ENCODE peak calls at places on chromosomes 11 and 22, in nine cellular contexts. F, H, G, K, Y, S, B, W and I are unnamed samples.

GRCh38 chr22:28505416-28506156 is 174.1 kb downstream of the TTC28 start:
- DNase-seq in B (no peak), F (no peak), K (no peak), G (no peak), S (no peak), W (no peak), H (no peak), Y (peak), I (no peak)

GRCh38 chr22:30305906-30306628 is 16.8 kb upstream of the CASTOR1 start:
- DNase-seq in Y (no peak), K (no peak), F (no peak), W (no peak), G (no peak), H (no peak), B (no peak), S (no peak), I (peak)

GRCh38 chr22:36027960-36028645 is 521 bp downstream of the RBFOX2 start:
- DNase-seq in H (peak), G (no peak), F (no peak), W (peak), S (peak), B (peak), K (no peak), Y (peak), I (no peak)

GRCh38 chr11:102237096-102237735 is 80.1 kb upstream of the BIRC3 start:
- DNase-seq in H (no peak), S (no peak), W (no peak), K (no peak), B (peak), F (no peak), Y (peak), G (no peak), I (no peak)

GRCh38 chr11:12397953-12398352 is 20.6 kb downstream of the PARVA start:
- DNase-seq in G (no peak), F (no peak), W (peak), S (no peak), Y (no peak), B (peak), H (no peak), K (peak), I (peak)

GRCh38 chr11:126615819-126616218 is 260.3 kb downstream of the ST3GAL4 start:
- DNase-seq in G (no peak), K (no peak), Y (no peak), S (no peak), H (no peak), F (no peak), W (no peak), B (no peak), I (no peak)

GRCh38 chr11:111745719-111746504 is 20.3 kb downstream of the PPP2R1B start:
- DNase-seq in S (no peak), Y (no peak), G (no peak), H (no peak), W (no peak), K (no peak), F (no peak), B (peak), I (no peak)

GRCh38 chr11:126943319-126943718 is 57.3 kb downstream of the KIRREL3 start:
- DNase-seq in W (no peak), F (no peak), S (no peak), B (no peak), Y (no peak), H (no peak), K (no peak), G (no peak), I (no peak)

GRCh38 chr11:118434123-118434552 is 2.2 kb upstream of the KMT2A start:
- DNase-seq in G (no peak), K (no peak), B (no peak), H (no peak), W (no peak), Y (no peak), S (no peak), F (no peak), I (peak)

GRCh38 chr11:104041792-104042191 is 5.4 kb downstream of the DDI1 start:
- DNase-seq in W (no peak), H (no peak), Y (no peak), S (no peak), G (no peak), B (no peak), K (no peak), F (no peak), I (no peak)

GRCh38 chr11:122264121-122264520 is 148.1 kb upstream of the BLID start:
- DNase-seq in F (no peak), B (no peak), Y (no peak), H (no peak), S (no peak), W (no peak), K (no peak), G (no peak), I (no peak)

GRCh38 chr22:35894937-35895708 is 133.5 kb downstream of the RBFOX2 start:
- DNase-seq in W (no peak), Y (peak), B (peak), K (no peak), G (no peak), S (no peak), H (no peak), F (no peak), I (peak)

GRCh38 chr11:62694455-62695167 is 5.3 kb upstream of the LRRN4CL start:
- DNase-seq in K (peak), H (peak), S (peak), G (peak), B (peak), Y (peak), F (peak), W (peak), I (peak)

GRCh38 chr11:46690702-46691101 is 9.7 kb downstream of the ARHGAP1 start:
- DNase-seq in F (no peak), Y (no peak), S (no peak), K (no peak), H (no peak), B (no peak), G (no peak), W (no peak), I (no peak)

GRCh38 chr11:78160557-78160956 is 21.1 kb upstream of the ALG8 start:
- DNase-seq in G (no peak), F (no peak), K (no peak), Y (no peak), H (no peak), B (no peak), S (no peak), W (no peak), I (no peak)

GRCh38 chr11:20025331-20025840 is 134.9 kb downstream of the DBX1 start:
- DNase-seq in S (no peak), Y (peak), K (no peak), W (no peak), F (no peak), B (no peak), H (no peak), G (no peak), I (no peak)

GRCh38 chr11:84675631-84676030 is 951.5 kb downstream of the DLG2 start:
- DNase-seq in S (no peak), H (no peak), Y (no peak), K (no peak), G (no peak), F (no peak), W (no peak), B (no peak), I (no peak)

GRCh38 chr11:30147293-30147692 is 83.5 kb upstream of the FSHB start:
- DNase-seq in K (no peak), W (no peak), G (no peak), H (no peak), F (no peak), B (no peak), Y (no peak), S (no peak), I (no peak)

GRCh38 chr22:47102648-47103047 is 340.2 kb downstream of the TBC1D22A start:
- DNase-seq in B (peak), Y (no peak), F (no peak), H (peak), S (peak), G (no peak), K (no peak), W (no peak), I (no peak)

GRCh38 chr11:113664069-113664980 is 41.8 kb downstream of the TMPRSS5 start:
- DNase-seq in Y (no peak), H (no peak), S (no peak), W (no peak), G (no peak), F (no peak), B (peak), K (no peak), I (peak)

GRCh38 chr11:120229451-120230424 is 10.2 kb upstream of the POU2F3 start:
- DNase-seq in W (no peak), S (no peak), G (no peak), H (no peak), B (peak), Y (peak), F (no peak), K (no peak), I (peak)

GRCh38 chr11:73538381-73538872 is 59.5 kb downstream of the FAM168A start:
- DNase-seq in W (no peak), H (no peak), S (no peak), B (no peak), G (no peak), Y (peak), K (no peak), F (no peak), I (no peak)

GRCh38 chr11:92867913-92868619 is 101.4 kb upstream of the MTNR1B start:
- DNase-seq in H (no peak), F (no peak), S (no peak), B (no peak), G (no peak), K (no peak), W (no peak), Y (no peak), I (peak)

GRCh38 chr11:74678041-74678440 is 53.2 kb downstream of the CHRDL2 start:
- DNase-seq in F (no peak), H (no peak), S (no peak), B (no peak), K (no peak), Y (no peak), G (peak), W (no peak), I (no peak)

DNA sequence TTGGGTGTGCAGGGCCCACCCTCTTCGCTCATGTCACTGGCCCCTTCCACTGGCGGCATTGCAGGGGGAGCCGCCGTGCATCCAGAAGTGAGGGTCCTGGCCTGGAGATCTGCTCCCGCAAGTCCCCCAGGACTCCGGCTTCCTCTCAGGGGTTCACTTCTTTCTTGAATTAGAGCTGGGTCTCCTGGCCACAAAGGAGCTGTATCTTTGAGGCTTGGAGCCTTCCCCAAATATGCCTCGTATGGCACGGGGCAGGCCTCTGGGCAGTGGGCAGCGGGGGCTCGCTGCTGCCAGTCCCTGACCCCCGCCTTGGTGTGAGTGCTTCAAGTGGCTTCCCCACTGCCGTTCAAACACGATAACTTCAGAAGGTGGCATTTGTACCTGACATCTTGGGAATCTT is 7.4 kb upstream of the IFITM3 start:
- DNase-seq in K (no peak), S (no peak), B (no peak), F (no peak), Y (no peak), G (no peak), W (no peak), H (peak), I (no peak)
- TF ChIP-seq CTCF in K (no peak), S (no peak), B (no peak), F (no peak), Y (no peak), G (no peak), W (no peak), H (no peak), I (no peak)

DNA sequence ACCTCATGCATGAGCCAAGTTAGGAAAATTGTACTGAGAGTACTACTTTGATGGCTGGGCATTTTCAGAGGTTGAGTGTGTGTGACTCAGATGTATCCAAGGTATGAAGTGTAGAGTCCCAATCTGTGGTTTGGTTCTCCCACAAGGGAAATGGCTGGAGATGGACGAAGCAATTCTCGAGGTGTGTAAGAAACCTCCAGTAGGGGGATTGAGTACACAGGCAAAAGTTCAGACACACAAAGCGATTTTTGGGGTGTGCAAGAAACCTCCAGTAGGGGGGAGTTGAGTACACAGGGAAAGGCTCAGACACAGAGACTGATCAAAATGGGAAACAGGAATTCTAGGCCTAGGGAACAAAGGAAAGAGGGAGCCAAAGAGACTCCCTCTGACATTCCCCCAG is 1536.3 kb downstream of the FAM181B start:
- DNase-seq in G (no peak), S (no peak), B (no peak), W (no peak), H (no peak), F (no peak), K (no peak), Y (no peak), I (no peak)
- TF ChIP-seq CTCF in G (no peak), S (no peak), B (no peak), W (no peak), H (no peak), F (no peak), K (no peak), Y (peak), I (no peak)

DNA sequence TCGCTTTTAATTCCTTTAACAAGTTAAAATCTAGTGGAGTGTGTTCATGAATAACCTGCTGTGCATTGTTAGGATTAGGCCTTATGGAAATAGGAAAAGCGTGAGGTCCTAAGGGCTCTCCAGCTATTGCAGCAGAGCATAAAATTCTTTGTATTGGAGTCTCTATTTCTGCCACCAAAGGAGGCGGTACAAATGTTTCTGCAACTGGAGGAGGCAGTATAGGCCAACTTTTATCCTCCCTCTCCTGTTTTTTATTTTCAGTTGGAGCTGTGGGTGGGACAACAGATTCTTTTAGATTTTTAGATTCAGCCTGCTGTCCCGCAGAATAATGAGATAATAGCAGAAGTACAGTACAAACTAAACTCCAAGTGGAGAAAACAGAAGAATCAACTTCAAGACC is 26.2 kb downstream of the OR10A6 start:
- DNase-seq in B (peak), S (no peak), G (no peak), F (no peak), W (no peak), Y (peak), H (no peak), K (no peak), I (peak)
- TF ChIP-seq CTCF in B (peak), S (peak), G (no peak), F (no peak), W (no peak), Y (peak), H (no peak), K (no peak), I (peak)

GRCh38 chr22:45949921-45950320 is 27.0 kb downstream of the WNT7B start:
- DNase-seq in K (no peak), H (no peak), S (no peak), B (no peak), F (no peak), W (no peak), G (no peak), Y (no peak), I (no peak)

GRCh38 chr22:45949258-45949870 is 27.6 kb downstream of the WNT7B start:
- DNase-seq in W (no peak), B (no peak), F (no peak), K (no peak), Y (no peak), S (no peak), G (no peak), H (no peak), I (no peak)

GRCh38 chr22:45945621-45946020 is 31.3 kb downstream of the WNT7B start:
- DNase-seq in H (no peak), B (no peak), K (no peak), S (no peak), W (no peak), F (no peak), Y (no peak), G (no peak), I (no peak)

GRCh38 chr22:45946805-45947600 is 30.0 kb downstream of the WNT7B start:
- DNase-seq in B (no peak), S (peak), F (no peak), H (no peak), G (no peak), W (no peak), Y (no peak), K (no peak), I (no peak)

GRCh38 chr22:45948081-45948648 is 28.8 kb downstream of the WNT7B start:
- DNase-seq in H (no peak), F (no peak), G (no peak), W (no peak), K (no peak), Y (no peak), S (no peak), B (no peak), I (no peak)
- TF ChIP-seq CTCF in H (no peak), F (no peak), G (no peak), W (no peak), K (no peak), Y (no peak), S (no peak), B (no peak), I (no peak)

GRCh38 chr11:87501388-87501787 is 463.7 kb downstream of the TMEM135 start:
- DNase-seq in K (no peak), W (no peak), F (no peak), G (no peak), Y (no peak), B (no peak), H (no peak), S (no peak), I (no peak)
- TF ChIP-seq CTCF in K (no peak), W (no peak), F (no peak), G (no peak), Y (peak), B (no peak), H (no peak), S (no peak), I (peak)

GRCh38 chr22:37123649-37124048 is 14.1 kb upstream of the TMPRSS6 start:
- DNase-seq in B (no peak), K (no peak), H (no peak), Y (no peak), S (no peak), W (no peak), F (no peak), G (no peak), I (no peak)

GRCh38 chr22:37121887-37122591 is 12.5 kb upstream of the TMPRSS6 start:
- DNase-seq in B (peak), Y (no peak), K (no peak), G (peak), H (peak), F (peak), W (no peak), S (no peak), I (peak)

GRCh38 chr22:37119872-37120271 is 10.4 kb upstream of the TMPRSS6 start:
- DNase-seq in W (no peak), B (no peak), K (no peak), Y (no peak), F (no peak), H (no peak), G (no peak), S (no peak), I (no peak)

GRCh38 chr22:37120569-37121340 is 11.2 kb upstream of the TMPRSS6 start:
- DNase-seq in B (no peak), S (no peak), K (no peak), G (no peak), H (no peak), F (no peak), W (no peak), Y (no peak), I (no peak)

GRCh38 chr22:37122598-37123180 is 13.2 kb upstream of the TMPRSS6 start:
- DNase-seq in K (no peak), F (no peak), G (no peak), S (no peak), B (no peak), Y (no peak), H (no peak), W (no peak), I (no peak)
- TF ChIP-seq CTCF in K (no peak), F (no peak), G (no peak), S (no peak), B (no peak), Y (no peak), H (no peak), W (no peak), I (no peak)

GRCh38 chr11:34790620-34791019 is 125.6 kb downstream of the APIP start:
- DNase-seq in F (no peak), W (no peak), H (no peak), K (no peak), Y (no peak), G (no peak), B (peak), S (no peak), I (peak)
- TF ChIP-seq CTCF in F (no peak), W (no peak), H (no peak), K (no peak), Y (peak), G (no peak), B (peak), S (no peak), I (peak)

DNA sequence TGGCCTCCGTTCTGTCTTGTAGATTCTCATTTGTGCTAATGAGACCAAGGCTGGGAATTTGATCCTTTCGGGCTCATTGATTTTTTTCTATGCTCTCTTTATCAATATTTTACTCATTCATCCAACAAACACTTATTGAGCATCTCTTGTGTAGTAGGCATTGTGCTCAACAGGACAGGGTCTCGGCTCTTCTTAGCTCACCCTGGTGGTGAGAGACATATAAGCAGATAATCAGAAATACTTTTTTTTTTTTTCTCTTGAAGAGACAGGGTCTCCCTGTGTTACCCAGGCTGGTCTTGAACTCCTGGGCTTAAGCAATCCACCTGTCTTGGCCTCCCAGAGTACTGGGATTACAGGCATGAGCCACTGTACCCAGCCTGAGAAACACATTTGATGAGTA is 48.0 kb upstream of the SLC5A1 start:
- DNase-seq in F (no peak), K (no peak), B (peak), W (no peak), H (no peak), Y (peak), G (no peak), S (no peak), I (no peak)
- TF ChIP-seq CTCF in F (no peak), K (no peak), B (peak), W (no peak), H (no peak), Y (peak), G (no peak), S (no peak), I (no peak)

DNA sequence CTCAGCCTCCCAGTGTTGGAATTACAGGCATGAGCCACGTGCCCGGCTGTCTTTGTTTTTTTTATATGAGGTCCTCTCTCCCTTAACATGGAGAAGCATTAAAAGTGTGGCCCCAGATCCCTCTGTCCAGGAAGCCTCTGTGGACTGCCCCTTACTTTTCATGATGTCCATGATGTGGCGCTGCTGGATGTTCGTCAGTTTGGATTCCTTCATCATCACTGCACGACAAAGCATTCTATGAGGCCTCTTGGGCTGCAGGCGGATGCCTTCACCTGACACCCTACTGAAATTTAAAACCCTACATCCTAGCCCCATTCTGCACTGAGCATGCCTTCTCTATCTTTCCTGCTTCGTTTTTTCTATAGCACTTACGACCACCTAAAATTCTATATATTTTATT is 2.1 kb downstream of the C22orf23 start:
- DNase-seq in F (no peak), G (no peak), S (no peak), H (no peak), K (no peak), Y (peak), W (no peak), B (no peak), I (peak)
- TF ChIP-seq CTCF in F (no peak), G (no peak), S (no peak), H (no peak), K (no peak), Y (peak), W (no peak), B (no peak), I (peak)

GRCh38 chr22:23591203-23591791 is 11.2 kb upstream of the IGLL1 start:
- DNase-seq in W (peak), F (peak), Y (peak), G (peak), H (no peak), K (peak), B (peak), S (peak), I (peak)
- TF ChIP-seq CTCF in W (peak), F (peak), Y (peak), G (no peak), H (no peak), K (peak), B (peak), S (peak), I (peak)